ENCODE peak calls at places on chromosomes 5 and 9, in six cellular contexts. One of them, this sample, is unnamed.

GRCh38 chr9:105656131-105656921 is 5.9 kb upstream of the TAL2 start:
- DNase-seq in neural progenitor cell: peak
- DNase-seq in A673: peak
- DNase-seq in psoas muscle: peak
- DNase-seq in H9: peak
- DNase-seq in PC-3: no peak
- DNase-seq in this sample: no peak

GRCh38 chr5:137605377-137605776 is 106.3 kb upstream of the SPOCK1 start:
- DNase-seq in neural progenitor cell: peak
- DNase-seq in A673: peak
- DNase-seq in psoas muscle: no peak
- DNase-seq in H9: no peak
- DNase-seq in PC-3: peak
- DNase-seq in this sample: no peak

GRCh38 chr9:127153484-127153883 is 31.0 kb upstream of the ANGPTL2 start:
- DNase-seq in neural progenitor cell: no peak
- DNase-seq in A673: no peak
- DNase-seq in psoas muscle: no peak
- DNase-seq in H9: no peak
- DNase-seq in PC-3: no peak
- DNase-seq in this sample: no peak

GRCh38 chr9:127033059-127033458 is 89.4 kb downstream of the ANGPTL2 start:
- DNase-seq in neural progenitor cell: no peak
- DNase-seq in A673: no peak
- DNase-seq in psoas muscle: no peak
- DNase-seq in H9: no peak
- DNase-seq in PC-3: no peak
- DNase-seq in this sample: no peak

GRCh38 chr5:148912714-148913398 is 86.4 kb downstream of the ADRB2 start:
- DNase-seq in neural progenitor cell: peak
- DNase-seq in A673: peak
- DNase-seq in psoas muscle: no peak
- DNase-seq in H9: peak
- DNase-seq in PC-3: peak
- DNase-seq in this sample: peak

GRCh38 chr5:76838481-76839261 is 11.1 kb upstream of the S100Z start:
- DNase-seq in neural progenitor cell: no peak
- DNase-seq in A673: peak
- DNase-seq in psoas muscle: no peak
- DNase-seq in H9: no peak
- DNase-seq in PC-3: peak
- DNase-seq in this sample: no peak

GRCh38 chr5:170357853-170358497 is 31.2 kb downstream of the KCNMB1 start:
- DNase-seq in neural progenitor cell: no peak
- DNase-seq in A673: no peak
- DNase-seq in psoas muscle: peak
- DNase-seq in H9: no peak
- DNase-seq in PC-3: no peak
- DNase-seq in this sample: no peak

GRCh38 chr5:35281613-35282012 is 51.3 kb upstream of the PRLR start:
- DNase-seq in neural progenitor cell: no peak
- DNase-seq in A673: no peak
- DNase-seq in psoas muscle: no peak
- DNase-seq in H9: no peak
- DNase-seq in PC-3: no peak
- DNase-seq in this sample: no peak

GRCh38 chr5:17395516-17395915 is 102.5 kb upstream of the TAF11L2 start:
- DNase-seq in neural progenitor cell: no peak
- DNase-seq in A673: no peak
- DNase-seq in psoas muscle: no peak
- DNase-seq in H9: no peak
- DNase-seq in PC-3: no peak
- DNase-seq in this sample: no peak

GRCh38 chr9:124001865-124002525 is 9.6 kb upstream of the LHX2 start:
- DNase-seq in neural progenitor cell: peak
- DNase-seq in A673: no peak
- DNase-seq in psoas muscle: no peak
- DNase-seq in H9: no peak
- DNase-seq in PC-3: no peak
- DNase-seq in this sample: no peak

GRCh38 chr5:143506881-143507552 is 103.5 kb upstream of the NR3C1 start:
- DNase-seq in neural progenitor cell: no peak
- DNase-seq in A673: peak
- DNase-seq in psoas muscle: no peak
- DNase-seq in H9: no peak
- DNase-seq in PC-3: peak
- DNase-seq in this sample: no peak

GRCh38 chr5:115291397-115291796 is 5.1 kb downstream of the CCDC112 start:
- DNase-seq in neural progenitor cell: no peak
- DNase-seq in A673: no peak
- DNase-seq in psoas muscle: no peak
- DNase-seq in H9: no peak
- DNase-seq in PC-3: no peak
- DNase-seq in this sample: no peak

GRCh38 chr9:84397151-84397728 is 56.7 kb upstream of the SLC28A3 start:
- DNase-seq in neural progenitor cell: peak
- DNase-seq in A673: peak
- DNase-seq in psoas muscle: peak
- DNase-seq in H9: peak
- DNase-seq in PC-3: peak
- DNase-seq in this sample: peak

GRCh38 chr5:142056831-142057696 is 44.2 kb upstream of the GNPDA1 start:
- DNase-seq in neural progenitor cell: no peak
- DNase-seq in A673: peak
- DNase-seq in psoas muscle: no peak
- DNase-seq in H9: no peak
- DNase-seq in PC-3: peak
- DNase-seq in this sample: no peak

GRCh38 chr9:86763795-86764194 is 183.5 kb downstream of the GAS1 start:
- DNase-seq in neural progenitor cell: no peak
- DNase-seq in A673: no peak
- DNase-seq in psoas muscle: no peak
- DNase-seq in H9: no peak
- DNase-seq in PC-3: no peak
- DNase-seq in this sample: no peak

GRCh38 chr5:61322738-61323429 is 9.2 kb upstream of the ZSWIM6 start:
- DNase-seq in neural progenitor cell: no peak
- DNase-seq in A673: no peak
- DNase-seq in psoas muscle: no peak
- DNase-seq in H9: no peak
- DNase-seq in PC-3: peak
- DNase-seq in this sample: no peak

GRCh38 chr9:113164536-113165300 is 13.9 kb downstream of the SLC31A2 start:
- DNase-seq in neural progenitor cell: no peak
- DNase-seq in A673: no peak
- DNase-seq in psoas muscle: peak
- DNase-seq in H9: no peak
- DNase-seq in PC-3: no peak
- DNase-seq in this sample: no peak

GRCh38 chr5:170479484-170479883 is 24.3 kb upstream of the KCNIP1 start:
- DNase-seq in neural progenitor cell: no peak
- DNase-seq in A673: peak
- DNase-seq in psoas muscle: no peak
- DNase-seq in H9: peak
- DNase-seq in PC-3: peak
- DNase-seq in this sample: no peak

GRCh38 chr5:20678814-20679298 is 690.9 kb upstream of the CDH18 start:
- DNase-seq in neural progenitor cell: no peak
- DNase-seq in A673: peak
- DNase-seq in psoas muscle: no peak
- DNase-seq in H9: no peak
- DNase-seq in PC-3: peak
- DNase-seq in this sample: no peak

GRCh38 chr5:38783011-38783551 is 62.7 kb upstream of the OSMR start:
- DNase-seq in neural progenitor cell: no peak
- DNase-seq in A673: peak
- DNase-seq in psoas muscle: no peak
- DNase-seq in H9: no peak
- DNase-seq in PC-3: peak
- DNase-seq in this sample: no peak

GRCh38 chr5:132981288-132981687 is 17.9 kb upstream of the AFF4 start:
- DNase-seq in neural progenitor cell: no peak
- DNase-seq in A673: no peak
- DNase-seq in psoas muscle: no peak
- DNase-seq in H9: no peak
- DNase-seq in PC-3: no peak
- DNase-seq in this sample: no peak

GRCh38 chr9:136140966-136141365 is 22.3 kb upstream of the TMEM250 start:
- DNase-seq in neural progenitor cell: no peak
- DNase-seq in A673: no peak
- DNase-seq in psoas muscle: no peak
- DNase-seq in H9: no peak
- DNase-seq in PC-3: no peak
- DNase-seq in this sample: no peak

GRCh38 chr9:2234371-2234893 is 219.3 kb downstream of the SMARCA2 start:
- DNase-seq in neural progenitor cell: no peak
- DNase-seq in A673: no peak
- DNase-seq in psoas muscle: no peak
- DNase-seq in H9: no peak
- DNase-seq in PC-3: peak
- DNase-seq in this sample: no peak

GRCh38 chr5:176847726-176848290 is 37.4 kb downstream of the UNC5A start:
- DNase-seq in neural progenitor cell: no peak
- DNase-seq in A673: no peak
- DNase-seq in psoas muscle: no peak
- DNase-seq in H9: no peak
- DNase-seq in PC-3: no peak
- DNase-seq in this sample: no peak

GRCh38 chr5:132080595-132080994 is 7.0 kb downstream of the CSF2 start:
- DNase-seq in neural progenitor cell: no peak
- DNase-seq in A673: no peak
- DNase-seq in psoas muscle: no peak
- DNase-seq in H9: no peak
- DNase-seq in PC-3: no peak
- DNase-seq in this sample: no peak

GRCh38 chr5:96903300-96903699 is 27.0 kb downstream of the ERAP2 start:
- DNase-seq in neural progenitor cell: no peak
- DNase-seq in A673: no peak
- DNase-seq in psoas muscle: no peak
- DNase-seq in H9: no peak
- DNase-seq in PC-3: peak
- DNase-seq in this sample: no peak

GRCh38 chr5:149381986-149382338 is 2.9 kb upstream of the IL17B start:
- DNase-seq in neural progenitor cell: peak
- DNase-seq in A673: peak
- DNase-seq in psoas muscle: peak
- DNase-seq in H9: peak
- DNase-seq in PC-3: peak
- DNase-seq in this sample: no peak

GRCh38 chr5:159449925-159450324 is 119.6 kb upstream of the IL12B start:
- DNase-seq in neural progenitor cell: no peak
- DNase-seq in A673: no peak
- DNase-seq in psoas muscle: no peak
- DNase-seq in H9: no peak
- DNase-seq in PC-3: peak
- DNase-seq in this sample: no peak

GRCh38 chr9:124218438-124219289 is 39.1 kb upstream of the NEK6 start:
- DNase-seq in neural progenitor cell: no peak
- DNase-seq in A673: peak
- DNase-seq in psoas muscle: peak
- DNase-seq in H9: no peak
- DNase-seq in PC-3: peak
- DNase-seq in this sample: no peak

GRCh38 chr5:76252437-76252836 is 150.6 kb upstream of the IQGAP2 start:
- DNase-seq in neural progenitor cell: no peak
- DNase-seq in A673: no peak
- DNase-seq in psoas muscle: no peak
- DNase-seq in H9: no peak
- DNase-seq in PC-3: peak
- DNase-seq in this sample: no peak

GRCh38 chr9:110048976-110049698 is 158.8 kb downstream of the C9orf152 start:
- DNase-seq in neural progenitor cell: peak
- DNase-seq in A673: no peak
- DNase-seq in psoas muscle: peak
- DNase-seq in H9: peak
- DNase-seq in PC-3: peak
- DNase-seq in this sample: no peak
- H3K27ac ChIP-seq in neural progenitor cell: no peak
- H3K27ac ChIP-seq in A673: no peak
- H3K27ac ChIP-seq in psoas muscle: peak
- H3K27ac ChIP-seq in H9: no peak
- H3K27ac ChIP-seq in PC-3: peak
- H3K27ac ChIP-seq in this sample: no peak

GRCh38 chr9:37916471-37917314 is 12.8 kb upstream of the SLC25A51 start:
- DNase-seq in neural progenitor cell: no peak
- DNase-seq in A673: no peak
- DNase-seq in psoas muscle: no peak
- DNase-seq in H9: no peak
- DNase-seq in PC-3: no peak
- DNase-seq in this sample: peak

GRCh38 chr9:37918665-37919165 is 14.8 kb upstream of the SLC25A51 start:
- DNase-seq in neural progenitor cell: no peak
- DNase-seq in A673: no peak
- DNase-seq in psoas muscle: no peak
- DNase-seq in H9: no peak
- DNase-seq in PC-3: no peak
- DNase-seq in this sample: no peak

GRCh38 chr9:37919166-37919955 is 15.4 kb upstream of the SLC25A51 start:
- DNase-seq in neural progenitor cell: no peak
- DNase-seq in A673: no peak
- DNase-seq in psoas muscle: no peak
- DNase-seq in H9: no peak
- DNase-seq in PC-3: no peak
- DNase-seq in this sample: no peak

GRCh38 chr9:37917315-37917731 is 13.4 kb upstream of the SLC25A51 start:
- DNase-seq in neural progenitor cell: no peak
- DNase-seq in A673: no peak
- DNase-seq in psoas muscle: no peak
- DNase-seq in H9: no peak
- DNase-seq in PC-3: no peak
- DNase-seq in this sample: no peak

GRCh38 chr9:37917801-37918664 is 14.1 kb upstream of the SLC25A51 start:
- DNase-seq in neural progenitor cell: no peak
- DNase-seq in A673: no peak
- DNase-seq in psoas muscle: no peak
- DNase-seq in H9: no peak
- DNase-seq in PC-3: no peak
- DNase-seq in this sample: no peak
- H3K27ac ChIP-seq in neural progenitor cell: no peak
- H3K27ac ChIP-seq in A673: no peak
- H3K27ac ChIP-seq in psoas muscle: no peak
- H3K27ac ChIP-seq in H9: no peak
- H3K27ac ChIP-seq in PC-3: no peak
- H3K27ac ChIP-seq in this sample: peak

GRCh38 chr5:101429241-101429640 is 526.2 kb upstream of the ST8SIA4 start:
- DNase-seq in neural progenitor cell: no peak
- DNase-seq in A673: no peak
- DNase-seq in psoas muscle: no peak
- DNase-seq in H9: no peak
- DNase-seq in PC-3: peak
- DNase-seq in this sample: no peak
- H3K27ac ChIP-seq in neural progenitor cell: no peak
- H3K27ac ChIP-seq in A673: no peak
- H3K27ac ChIP-seq in psoas muscle: no peak
- H3K27ac ChIP-seq in H9: no peak
- H3K27ac ChIP-seq in PC-3: no peak
- H3K27ac ChIP-seq in this sample: no peak

GRCh38 chr5:81782811-81783210 is 31.9 kb upstream of the SSBP2 start:
- DNase-seq in neural progenitor cell: no peak
- DNase-seq in A673: no peak
- DNase-seq in psoas muscle: no peak
- DNase-seq in H9: no peak
- DNase-seq in PC-3: no peak
- DNase-seq in this sample: no peak
- H3K27ac ChIP-seq in neural progenitor cell: no peak
- H3K27ac ChIP-seq in A673: no peak
- H3K27ac ChIP-seq in psoas muscle: no peak
- H3K27ac ChIP-seq in H9: no peak
- H3K27ac ChIP-seq in PC-3: no peak
- H3K27ac ChIP-seq in this sample: no peak

GRCh38 chr5:174145091-174145490 is 99.6 kb downstream of the NSG2 start:
- DNase-seq in neural progenitor cell: no peak
- DNase-seq in A673: no peak
- DNase-seq in psoas muscle: no peak
- DNase-seq in H9: peak
- DNase-seq in PC-3: no peak
- DNase-seq in this sample: no peak
- H3K27ac ChIP-seq in neural progenitor cell: no peak
- H3K27ac ChIP-seq in A673: no peak
- H3K27ac ChIP-seq in psoas muscle: no peak
- H3K27ac ChIP-seq in H9: no peak
- H3K27ac ChIP-seq in PC-3: no peak
- H3K27ac ChIP-seq in this sample: peak

This sample was measured in substantia nigra.